ENCODE peak calls at places on chromosome 3, in four cellular contexts. V is stimulated activated CD4-positive, alpha-beta T cell treated with anti-CD3 and anti-CD28 coated beads, TNF-alpha, amount 100 ng/mL, for 1 hour; N is activated CD8-positive, alpha-beta memory T cell treated with anti-CD3 and anti-CD28 coated beads, Interleukin-2, amount 10 ng/mL, durations not matched to agents 7 days and 5 days; R is anterior cingulate cortex. E is an unnamed sample.
A peak's percentile ranks its signal among the peaks of the same experiment; 100 is the strongest.

GRCh38 chr3:3806856-3807255 is 7.6 kb downstream of the LRRN1 start:
- DNase-seq in V (no peak), N (no peak), R (no peak), E (no peak)

GRCh38 chr3:14787630-14788029 is 31.1 kb upstream of the FGD5 start:
- DNase-seq in V (no peak), N (no peak), R (no peak), E (no peak)

GRCh38 chr3:16448691-16449090 is 64.8 kb downstream of the RFTN1 start:
- DNase-seq in V (no peak), N (no peak), R (no peak), E (no peak)

GRCh38 chr3:129312671-129313414 is 34.2 kb downstream of the HMCES start:
- DNase-seq in V (no peak), N (no peak), R (no peak), E (no peak)

GRCh38 chr3:187978433-187979011 is 175.4 kb upstream of the LPP start:
- DNase-seq in V (no peak), N (no peak), R (no peak), E (no peak)

GRCh38 chr3:59178698-59179097 is 128.9 kb upstream of the CFAP20DC start:
- DNase-seq in V (no peak), N (no peak), R (no peak), E (no peak)

GRCh38 chr3:195446359-195446758 is 3.5 kb upstream of the ACAP2 start:
- DNase-seq in V (no peak), N (no peak), R (no peak), E (no peak)

GRCh38 chr3:127351775-127352350 is 64.0 kb upstream of the PRR20G start:
- DNase-seq in V (no peak), N (no peak), R (no peak), E (peak; percentile 89)

GRCh38 chr3:194827486-194827885 is 141.8 kb downstream of the FAM43A start:
- DNase-seq in V (no peak), N (no peak), R (no peak), E (no peak)

GRCh38 chr3:71873093-71873611 is 88.2 kb upstream of the PROK2 start:
- DNase-seq in V (no peak), N (no peak), R (no peak), E (peak; percentile 37)

GRCh38 chr3:32109256-32109655 is 2.8 kb downstream of the GPD1L start:
- DNase-seq in V (no peak), N (no peak), R (peak; percentile 84), E (peak; percentile 97)

GRCh38 chr3:46664188-46664970 is 29.1 kb downstream of the ALS2CL start:
- DNase-seq in V (no peak), N (no peak), R (no peak), E (no peak)

GRCh38 chr3:71089271-71089670 is 494.3 kb downstream of the FOXP1 start:
- DNase-seq in V (no peak), N (no peak), R (no peak), E (no peak)

GRCh38 chr3:123424321-123424998 is 24.4 kb downstream of the ADCY5 start:
- DNase-seq in V (no peak), N (no peak), R (no peak), E (no peak)

E was measured in esophagus muscularis mucosa.